ENCODE peak calls at places on chromosomes 11 and 22, in nine cellular contexts. W is AG10803, K is AG04449, F is ovary, R is HFFc6, M is prostate gland, G is WTC11, A is upper lobe of right lung, E is choroid plexus epithelial cell. D is an unnamed sample.

GRCh38 chr11:22340803-22341581 is 2.8 kb downstream of the SLC17A6 start:
- DNase-seq in M (no peak), F (no peak), A (peak), E (no peak), K (no peak), W (no peak), R (no peak), G (peak), D (peak)

GRCh38 chr22:32528984-32529982 is 54.7 kb downstream of the FBXO7 start:
- DNase-seq in W (peak), M (peak), R (peak), A (peak), E (peak), F (peak), K (peak), G (peak), D (peak)

GRCh38 chr11:75434886-75435570 is 2.0 kb upstream of the KLHL35 start:
- DNase-seq in K (no peak), E (no peak), A (no peak), F (no peak), R (no peak), W (no peak), M (no peak), G (no peak), D (no peak)

GRCh38 chr11:17775507-17776212 is 41.1 kb downstream of the KCNC1 start:
- DNase-seq in F (peak), W (no peak), M (no peak), K (no peak), E (no peak), A (no peak), G (no peak), R (no peak), D (no peak)

GRCh38 chr11:66956689-66957290 is 1.4 kb downstream of the PC start:
- DNase-seq in F (no peak), G (no peak), E (peak), A (peak), K (no peak), M (no peak), W (peak), R (peak), D (no peak)

GRCh38 chr11:44927174-44927661 is 23.5 kb downstream of the TP53I11 start:
- DNase-seq in K (no peak), R (peak), E (peak), M (peak), W (peak), A (peak), F (peak), G (peak), D (peak)

GRCh38 chr11:7599209-7599608 is 74.1 kb downstream of the CYB5R2 start:
- DNase-seq in W (no peak), G (no peak), A (no peak), K (no peak), M (no peak), F (no peak), E (no peak), R (no peak), D (no peak)

GRCh38 chr11:79438631-79439429 is 2.0 kb downstream of the TENM4 start:
- DNase-seq in W (peak), K (no peak), R (no peak), E (peak), M (no peak), F (peak), A (peak), G (peak), D (peak)

GRCh38 chr11:135075740-135076139 is 663.7 kb upstream of the B3GAT1 start:
- DNase-seq in A (peak), K (no peak), M (no peak), R (peak), G (peak), W (peak), E (peak), F (peak), D (peak)

GRCh38 chr11:30488304-30488998 is 97.7 kb downstream of the MPPED2 start:
- DNase-seq in G (no peak), K (peak), E (peak), W (peak), M (peak), F (no peak), A (no peak), R (no peak), D (no peak)

GRCh38 chr22:33654173-33654890 is 265.9 kb downstream of the LARGE1 start:
- DNase-seq in K (no peak), W (no peak), M (no peak), A (no peak), E (no peak), F (no peak), G (no peak), R (no peak), D (peak)

GRCh38 chr11:117616979-117617378 is 180.0 kb downstream of the DSCAML1 start:
- DNase-seq in A (peak), K (no peak), M (no peak), R (no peak), F (no peak), G (no peak), E (no peak), W (no peak), D (no peak)

GRCh38 chr11:124096364-124096763 is 18.9 kb upstream of the VWA5A start:
- DNase-seq in A (no peak), F (no peak), R (no peak), E (no peak), M (no peak), G (no peak), W (no peak), K (no peak), D (no peak)

GRCh38 chr22:37304595-37305343 is 22.5 kb downstream of the CYTH4 start:
- DNase-seq in M (no peak), F (no peak), E (peak), K (no peak), W (no peak), A (no peak), R (peak), G (no peak), D (no peak)

GRCh38 chr11:134575504-134576230 is 163.6 kb upstream of the B3GAT1 start:
- DNase-seq in R (no peak), K (no peak), G (no peak), A (no peak), M (no peak), F (no peak), W (no peak), E (no peak), D (no peak)

GRCh38 chr22:27107824-27108223 is 450.4 kb downstream of the MIAT start:
- DNase-seq in R (peak), A (no peak), E (peak), G (no peak), M (no peak), W (peak), F (peak), K (peak), D (no peak)

DNA sequence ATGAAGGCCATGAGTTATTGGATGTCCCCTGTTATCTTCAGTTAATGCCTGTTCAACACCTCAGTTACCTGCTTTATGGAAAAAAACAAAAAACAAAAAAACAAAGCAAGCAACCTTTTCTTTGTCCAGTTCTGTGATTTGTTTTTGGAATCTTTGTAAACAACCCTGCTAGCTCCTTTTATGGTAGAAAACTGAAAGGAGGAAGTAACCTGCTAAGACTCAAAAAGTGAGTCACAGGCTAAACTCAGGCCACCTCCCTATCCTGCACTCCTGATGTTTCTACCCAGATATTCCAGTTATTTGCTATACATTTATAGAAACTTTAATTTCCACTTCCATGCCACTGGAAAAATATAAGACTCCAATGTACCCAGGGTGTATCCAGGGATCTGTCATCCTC is 20.6 kb upstream of the TLCD5 start:
- DNase-seq in G (no peak), R (no peak), M (no peak), A (no peak), F (no peak), E (peak), K (no peak), W (no peak), D (no peak)
- TF ChIP-seq CTCF in G (no peak), R (no peak), M (no peak), A (no peak), F (no peak), E (no peak), K (no peak), W (no peak), D (no peak)

GRCh38 chr11:81655351-81655750 is 1078.3 kb downstream of the FAM181B start:
- DNase-seq in E (peak), F (no peak), A (no peak), K (no peak), R (no peak), M (no peak), W (peak), G (no peak), D (no peak)

DNA sequence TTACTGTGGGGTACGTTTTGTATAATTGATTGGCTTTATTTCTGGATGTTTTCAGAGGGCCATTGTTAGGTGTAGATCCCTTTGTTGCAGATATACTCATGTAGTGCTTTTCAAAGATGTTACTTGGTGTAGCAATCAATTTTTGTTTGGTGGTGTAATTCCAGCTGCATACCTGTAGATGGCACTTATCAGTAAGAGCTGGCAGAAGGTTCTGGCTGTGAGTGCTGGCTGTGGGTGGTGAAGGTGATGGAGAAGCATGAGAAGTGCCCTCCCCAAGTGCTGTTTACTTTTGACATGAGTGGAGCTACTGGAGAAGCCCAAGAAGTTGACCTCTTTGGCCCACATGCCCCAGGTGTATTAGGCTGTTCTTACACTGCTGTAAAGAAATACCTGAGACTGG is 1074.9 kb downstream of the FAM181B start:
- DNase-seq in M (no peak), E (peak), G (peak), R (no peak), K (no peak), A (no peak), W (peak), F (no peak), D (no peak)
- TF ChIP-seq CTCF in M (no peak), E (peak), G (peak), R (peak), K (no peak), A (no peak), W (peak), F (no peak), D (peak)

GRCh38 chr22:49626361-49627216 is 201.1 kb downstream of the BRD1 start:
- DNase-seq in M (no peak), F (no peak), K (no peak), G (no peak), W (no peak), A (no peak), R (no peak), E (no peak), D (no peak)

GRCh38 chr22:49629024-49629570 is 198.6 kb downstream of the BRD1 start:
- DNase-seq in A (no peak), M (no peak), K (no peak), E (no peak), F (no peak), G (no peak), W (no peak), R (no peak), D (no peak)

GRCh38 chr22:49628351-49629023 is 199.2 kb downstream of the BRD1 start:
- DNase-seq in W (no peak), K (no peak), M (no peak), F (no peak), E (no peak), R (no peak), A (no peak), G (peak), D (no peak)

GRCh38 chr22:49629586-49630447 is 197.9 kb downstream of the BRD1 start:
- DNase-seq in F (no peak), E (no peak), M (no peak), K (no peak), G (no peak), A (no peak), W (no peak), R (no peak), D (no peak)

GRCh38 chr22:49627217-49628181 is 200.2 kb downstream of the BRD1 start:
- DNase-seq in F (no peak), K (no peak), R (no peak), W (no peak), G (peak), E (no peak), A (no peak), M (no peak), D (no peak)
- TF ChIP-seq CTCF in F (no peak), K (no peak), R (no peak), W (no peak), G (no peak), E (no peak), A (no peak), M (no peak), D (no peak)

DNA sequence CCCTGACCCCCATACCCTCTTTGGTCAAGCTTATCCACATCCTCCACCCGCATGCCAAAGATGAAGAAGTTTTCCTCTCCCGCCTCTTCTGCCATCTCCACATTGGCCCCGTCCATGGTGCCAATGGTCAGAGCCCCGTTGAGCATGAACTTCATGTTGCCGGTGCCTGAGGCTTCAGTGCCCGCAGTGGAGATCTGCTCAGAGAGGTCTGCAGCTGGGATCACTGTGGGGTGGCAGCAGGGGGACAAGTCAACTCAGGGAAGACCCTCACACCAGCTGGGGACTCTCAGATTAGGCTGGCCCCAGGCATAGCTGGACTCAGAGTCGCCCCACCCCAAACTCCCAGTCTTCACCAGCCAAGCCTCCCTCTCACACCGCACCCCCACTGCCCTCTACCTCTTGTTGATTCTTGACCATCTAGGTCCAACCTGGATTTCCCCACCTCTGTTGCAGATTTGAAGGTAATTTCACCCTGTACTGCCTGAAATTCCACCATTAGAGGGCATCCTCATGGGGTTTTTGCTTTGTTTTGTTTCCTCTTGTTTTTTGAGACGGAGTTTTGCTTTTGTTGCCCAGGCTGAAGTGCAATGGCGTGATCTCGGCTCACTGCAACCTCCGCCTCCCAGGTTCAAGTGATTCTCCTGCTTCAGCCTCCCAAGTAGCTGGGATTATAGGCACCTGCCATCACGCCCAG is 6.6 kb upstream of the RASGRP2 start:
- DNase-seq in W (no peak), M (no peak), A (peak), G (no peak), F (no peak), R (no peak), E (no peak), K (no peak), D (no peak)
- TF ChIP-seq CTCF in W (no peak), M (no peak), A (no peak), G (no peak), F (no peak), R (peak), E (peak), K (no peak), D (no peak)

GRCh38 chr11:71498091-71498490 is 29.0 kb upstream of the KRTAP5-7 start:
- DNase-seq in M (no peak), F (no peak), K (no peak), R (no peak), A (no peak), E (no peak), W (no peak), G (no peak), D (no peak)
- TF ChIP-seq CTCF in M (no peak), F (no peak), K (no peak), R (no peak), A (no peak), E (no peak), W (no peak), G (no peak), D (no peak)

GRCh38 chr11:88886796-88887195 is 179.0 kb downstream of the GRM5 start:
- DNase-seq in E (peak), G (peak), M (no peak), K (no peak), W (peak), F (no peak), A (no peak), R (peak), D (peak)
- TF ChIP-seq CTCF in E (peak), G (peak), M (no peak), K (peak), W (peak), F (no peak), A (no peak), R (peak), D (peak)

GRCh38 chr22:45831394-45831793 is 145.6 kb downstream of the WNT7B start:
- DNase-seq in W (peak), K (no peak), F (no peak), R (peak), A (no peak), M (no peak), E (peak), G (no peak), D (no peak)
- TF ChIP-seq CTCF in W (peak), K (peak), F (no peak), R (peak), A (peak), M (peak), E (peak), G (no peak), D (no peak)

DNA sequence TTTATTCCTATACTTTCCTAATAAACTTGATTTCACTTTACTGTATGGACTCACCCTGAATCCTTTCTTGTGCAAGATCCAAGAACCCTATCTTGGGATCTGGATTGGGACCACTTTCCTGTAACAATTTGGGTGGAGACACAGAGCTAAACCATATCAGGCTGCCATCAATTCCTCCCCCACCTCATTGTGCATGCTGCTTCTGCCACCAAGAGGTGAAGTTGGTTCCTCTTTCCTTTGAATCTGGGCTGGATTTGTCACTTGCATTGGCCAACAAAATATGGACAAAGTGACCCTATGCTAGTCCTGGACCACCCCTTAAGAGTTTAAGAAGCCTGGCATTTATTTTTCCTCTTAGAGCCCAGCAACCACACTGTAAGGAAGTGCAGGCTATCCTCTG is 39.4 kb upstream of the CEP295 start:
- DNase-seq in K (no peak), A (no peak), M (no peak), W (peak), E (peak), R (no peak), F (no peak), G (no peak), D (no peak)
- TF ChIP-seq CTCF in K (no peak), A (no peak), M (no peak), W (peak), E (peak), R (no peak), F (no peak), G (no peak), D (no peak)

DNA sequence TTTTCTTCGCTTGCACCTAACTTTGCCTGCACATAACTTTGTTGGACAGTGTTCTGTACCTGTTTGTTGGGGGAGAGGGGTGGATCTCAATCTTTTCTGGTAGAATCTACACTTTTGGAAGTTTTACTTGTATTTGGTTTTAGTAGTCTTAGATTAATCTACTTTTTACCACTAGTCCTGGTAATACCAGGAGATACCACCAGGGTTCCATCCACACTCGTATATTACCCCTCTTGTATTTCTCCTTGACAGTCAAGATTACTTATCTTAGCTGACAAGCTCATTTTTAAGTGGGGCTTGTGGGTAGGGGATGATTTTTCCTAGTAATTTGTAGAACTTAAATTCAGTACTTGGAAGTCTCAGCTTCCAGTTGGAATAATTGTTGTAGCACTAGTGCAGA is 37.3 kb upstream of the TECTA start:
- DNase-seq in G (no peak), A (no peak), E (peak), R (peak), W (no peak), F (no peak), K (no peak), M (no peak), D (peak)
- TF ChIP-seq CTCF in G (peak), A (peak), E (peak), R (peak), W (peak), F (no peak), K (no peak), M (no peak), D (peak)